ENCODE peak calls at places on chromosome 19, in ten cellular contexts. One of them, this sample, is unnamed.

GRCh38 chr19:48490980-48491792 is 20.4 kb downstream of the LMTK3 start:
- DNase-seq in spleen: peak; percentile 84
- DNase-seq in fibroblast of lung: no peak
- DNase-seq in left ventricle myocardium inferior: no peak
- DNase-seq in esophagus squamous epithelium: no peak
- DNase-seq in neural progenitor cell: peak; percentile 88
- DNase-seq in Peyer's patch: peak; percentile 76
- DNase-seq in hepatocyte: peak; percentile 79
- DNase-seq in left lung: no peak
- DNase-seq in right cardiac atrium: peak; percentile 74
- DNase-seq in this sample: no peak

GRCh38 chr19:54029930-54030490 is 33.7 kb downstream of the VSTM1 start:
- DNase-seq in spleen: peak; percentile 76
- DNase-seq in fibroblast of lung: peak; percentile 58
- DNase-seq in left ventricle myocardium inferior: peak; percentile 31
- DNase-seq in esophagus squamous epithelium: no peak
- DNase-seq in neural progenitor cell: peak; percentile 81
- DNase-seq in Peyer's patch: peak; percentile 74
- DNase-seq in hepatocyte: peak; percentile 80
- DNase-seq in left lung: peak; percentile 45
- DNase-seq in right cardiac atrium: peak; percentile 66
- DNase-seq in this sample: no peak

GRCh38 chr19:58575183-58576041 is 2.3 kb upstream of the MZF1 start:
- DNase-seq in spleen: peak; percentile 97
- DNase-seq in fibroblast of lung: peak; percentile 91
- DNase-seq in left ventricle myocardium inferior: peak; percentile 92
- DNase-seq in esophagus squamous epithelium: no peak
- DNase-seq in neural progenitor cell: peak; percentile 98
- DNase-seq in Peyer's patch: peak; percentile 94
- DNase-seq in hepatocyte: peak; percentile 97
- DNase-seq in left lung: peak; percentile 92
- DNase-seq in right cardiac atrium: peak; percentile 97
- DNase-seq in this sample: peak; percentile 75

GRCh38 chr19:13052447-13053232 is 50.0 kb downstream of the LYL1 start:
- DNase-seq in spleen: no peak
- DNase-seq in fibroblast of lung: no peak
- DNase-seq in left ventricle myocardium inferior: no peak
- DNase-seq in esophagus squamous epithelium: no peak
- DNase-seq in neural progenitor cell: no peak
- DNase-seq in Peyer's patch: no peak
- DNase-seq in hepatocyte: no peak
- DNase-seq in left lung: no peak
- DNase-seq in right cardiac atrium: peak; percentile 44
- DNase-seq in this sample: no peak

GRCh38 chr19:2446390-2446789 is 10.4 kb downstream of the LMNB2 start:
- DNase-seq in spleen: peak; percentile 83
- DNase-seq in fibroblast of lung: no peak
- DNase-seq in left ventricle myocardium inferior: no peak
- DNase-seq in esophagus squamous epithelium: no peak
- DNase-seq in neural progenitor cell: no peak
- DNase-seq in Peyer's patch: peak; percentile 56
- DNase-seq in hepatocyte: no peak
- DNase-seq in left lung: no peak
- DNase-seq in right cardiac atrium: peak; percentile 47
- DNase-seq in this sample: no peak

GRCh38 chr19:47152632-47153031 is 22.0 kb downstream of the SAE1 start:
- DNase-seq in spleen: no peak
- DNase-seq in fibroblast of lung: peak; percentile 8
- DNase-seq in left ventricle myocardium inferior: no peak
- DNase-seq in esophagus squamous epithelium: no peak
- DNase-seq in neural progenitor cell: no peak
- DNase-seq in Peyer's patch: no peak
- DNase-seq in hepatocyte: peak; percentile 48
- DNase-seq in left lung: no peak
- DNase-seq in right cardiac atrium: no peak
- DNase-seq in this sample: no peak

GRCh38 chr19:5113633-5114586 is 145.0 kb downstream of the KDM4B start:
- DNase-seq in spleen: no peak
- DNase-seq in fibroblast of lung: no peak
- DNase-seq in left ventricle myocardium inferior: peak; percentile 41
- DNase-seq in esophagus squamous epithelium: no peak
- DNase-seq in neural progenitor cell: no peak
- DNase-seq in Peyer's patch: no peak
- DNase-seq in hepatocyte: no peak
- DNase-seq in left lung: no peak
- DNase-seq in right cardiac atrium: peak; percentile 77
- DNase-seq in this sample: no peak

GRCh38 chr19:39246951-39247669 is 1.5 kb downstream of the IFNL4 start:
- DNase-seq in spleen: peak; percentile 75
- DNase-seq in fibroblast of lung: no peak
- DNase-seq in left ventricle myocardium inferior: peak; percentile 29
- DNase-seq in esophagus squamous epithelium: no peak
- DNase-seq in neural progenitor cell: peak; percentile 59
- DNase-seq in Peyer's patch: peak; percentile 47
- DNase-seq in hepatocyte: no peak
- DNase-seq in left lung: no peak
- DNase-seq in right cardiac atrium: peak; percentile 69
- DNase-seq in this sample: no peak

GRCh38 chr19:4504297-4504701 is 14.0 kb downstream of the PLIN4 start:
- DNase-seq in spleen: no peak
- DNase-seq in fibroblast of lung: no peak
- DNase-seq in left ventricle myocardium inferior: no peak
- DNase-seq in esophagus squamous epithelium: no peak
- DNase-seq in neural progenitor cell: no peak
- DNase-seq in Peyer's patch: no peak
- DNase-seq in hepatocyte: no peak
- DNase-seq in left lung: no peak
- DNase-seq in right cardiac atrium: peak; percentile 71
- DNase-seq in this sample: no peak

DNA sequence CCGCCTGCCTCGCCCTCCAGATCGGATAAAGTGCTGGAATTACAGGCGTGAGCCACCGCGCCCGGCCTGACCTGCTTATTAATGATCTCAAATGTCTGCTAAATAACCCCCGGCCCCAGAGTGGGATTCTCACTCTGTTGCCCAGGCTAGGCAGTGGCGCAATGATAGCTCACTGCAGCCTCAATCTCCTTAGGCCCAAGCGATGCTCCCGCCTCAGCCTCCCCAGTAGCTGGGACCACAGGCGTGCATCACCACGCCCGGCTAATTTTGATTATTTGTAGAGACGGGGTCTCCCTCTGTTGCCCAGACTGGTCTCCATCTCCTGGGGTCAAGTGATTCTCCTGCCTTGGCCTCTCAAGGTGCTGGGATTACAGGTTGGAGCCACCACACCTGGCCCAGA is 626 bp upstream of the ATP5F1D start:
- DNase-seq in spleen: no peak
- DNase-seq in fibroblast of lung: no peak
- DNase-seq in left ventricle myocardium inferior: no peak
- DNase-seq in esophagus squamous epithelium: no peak
- DNase-seq in neural progenitor cell: no peak
- DNase-seq in Peyer's patch: peak; percentile 57
- DNase-seq in hepatocyte: no peak
- DNase-seq in left lung: no peak
- DNase-seq in right cardiac atrium: no peak
- DNase-seq in this sample: no peak
- H3K27ac ChIP-seq in spleen: peak overlapping the region; percentile 92
- H3K27ac ChIP-seq in fibroblast of lung: peak overlapping the region; percentile 7
- H3K27ac ChIP-seq in left ventricle myocardium inferior: peak overlapping the region; percentile 100
- H3K27ac ChIP-seq in esophagus squamous epithelium: peak overlapping the region; percentile 96
- H3K27ac ChIP-seq in neural progenitor cell: no peak overlapping the region
- H3K27ac ChIP-seq in Peyer's patch: peak overlapping the region; percentile 92
- H3K27ac ChIP-seq in hepatocyte: peak overlapping the region; percentile 38
- H3K27ac ChIP-seq in left lung: peak overlapping the region; percentile 83
- H3K27ac ChIP-seq in right cardiac atrium: no peak overlapping the region
- H3K27ac ChIP-seq in this sample: peak overlapping the region; percentile 57

DNA sequence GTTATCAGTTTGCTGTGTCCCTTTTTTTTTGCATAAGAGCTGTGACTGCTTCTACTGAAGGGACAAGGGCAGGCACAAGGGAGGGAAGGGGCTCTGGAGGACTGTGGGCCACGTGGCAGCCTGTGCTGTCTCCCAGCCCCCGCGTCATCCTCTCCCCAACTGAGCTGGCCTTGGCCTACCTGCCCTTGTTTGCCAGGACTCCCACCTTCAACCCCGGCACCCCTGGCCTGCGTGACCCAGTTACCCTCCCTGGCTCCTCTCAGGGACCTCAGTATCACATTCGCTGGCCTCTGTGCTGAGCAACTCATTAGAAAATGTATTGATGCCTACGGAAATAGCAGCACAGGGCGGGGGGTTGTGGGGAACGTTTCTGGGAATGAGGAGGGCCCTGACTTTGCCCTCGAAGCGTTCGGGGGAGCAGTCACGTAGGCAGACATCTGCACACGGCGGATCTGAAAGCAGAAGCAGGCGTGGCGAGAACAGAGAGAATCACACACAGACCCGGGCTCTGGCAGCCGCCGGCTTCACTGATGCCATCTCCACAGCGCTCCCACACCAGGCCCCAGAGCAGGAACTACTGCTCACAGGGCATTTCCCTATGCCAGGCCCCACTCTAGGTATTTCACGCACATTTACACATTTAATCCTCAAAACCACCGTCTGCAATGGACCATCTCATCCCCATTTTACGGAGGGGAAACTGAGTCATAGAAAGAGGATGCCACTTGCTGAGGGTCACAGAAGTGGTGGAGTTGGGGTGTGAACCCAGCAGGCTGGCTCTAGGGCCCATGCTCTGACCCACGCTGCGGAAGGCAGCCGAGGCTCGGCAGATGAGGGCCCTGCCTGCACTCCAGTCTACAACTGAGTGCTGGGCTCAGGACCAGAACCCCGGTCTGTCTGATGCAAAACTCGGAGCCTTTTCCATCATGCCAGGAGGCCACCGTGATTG is 5.7 kb upstream of the ATF5 start:
- DNase-seq in spleen: no peak
- DNase-seq in fibroblast of lung: no peak
- DNase-seq in left ventricle myocardium inferior: no peak
- DNase-seq in esophagus squamous epithelium: no peak
- DNase-seq in neural progenitor cell: no peak
- DNase-seq in Peyer's patch: peak; percentile 62
- DNase-seq in hepatocyte: no peak
- DNase-seq in left lung: no peak
- DNase-seq in right cardiac atrium: no peak
- DNase-seq in this sample: no peak
- H3K4me3 ChIP-seq in spleen: no peak overlapping the region
- H3K4me3 ChIP-seq in fibroblast of lung: no peak overlapping the region
- H3K4me3 ChIP-seq in left ventricle myocardium inferior: no peak overlapping the region
- H3K4me3 ChIP-seq in esophagus squamous epithelium: no peak overlapping the region
- H3K4me3 ChIP-seq in neural progenitor cell: no peak overlapping the region
- H3K4me3 ChIP-seq in Peyer's patch: no peak overlapping the region
- H3K4me3 ChIP-seq in hepatocyte: no peak overlapping the region
- H3K4me3 ChIP-seq in left lung: no peak overlapping the region
- H3K4me3 ChIP-seq in right cardiac atrium: no peak overlapping the region
- H3K4me3 ChIP-seq in this sample: no peak overlapping the region

GRCh38 chr19:14165986-14166385 is 29.6 kb upstream of the ASF1B start:
- DNase-seq in spleen: no peak
- DNase-seq in fibroblast of lung: no peak
- DNase-seq in left ventricle myocardium inferior: no peak
- DNase-seq in esophagus squamous epithelium: no peak
- DNase-seq in neural progenitor cell: no peak
- DNase-seq in Peyer's patch: no peak
- DNase-seq in hepatocyte: no peak
- DNase-seq in left lung: no peak
- DNase-seq in right cardiac atrium: no peak
- DNase-seq in this sample: no peak
- H3K27ac ChIP-seq in spleen: no peak overlapping the region
- H3K27ac ChIP-seq in fibroblast of lung: no peak overlapping the region
- H3K27ac ChIP-seq in left ventricle myocardium inferior: no peak overlapping the region
- H3K27ac ChIP-seq in esophagus squamous epithelium: no peak overlapping the region
- H3K27ac ChIP-seq in neural progenitor cell: peak overlapping the region; percentile 63
- H3K27ac ChIP-seq in Peyer's patch: no peak overlapping the region
- H3K27ac ChIP-seq in hepatocyte: peak overlapping the region; percentile 73
- H3K27ac ChIP-seq in left lung: no peak overlapping the region
- H3K27ac ChIP-seq in right cardiac atrium: no peak overlapping the region
- H3K27ac ChIP-seq in this sample: no peak overlapping the region

GRCh38 chr19:55602104-55603001 is 2.3 kb downstream of the ZNF524 start:
- DNase-seq in spleen: peak; percentile 87
- DNase-seq in fibroblast of lung: no peak
- DNase-seq in left ventricle myocardium inferior: no peak
- DNase-seq in esophagus squamous epithelium: no peak
- DNase-seq in neural progenitor cell: no peak
- DNase-seq in Peyer's patch: no peak
- DNase-seq in hepatocyte: no peak
- DNase-seq in left lung: no peak
- DNase-seq in right cardiac atrium: no peak
- DNase-seq in this sample: no peak

GRCh38 chr19:55603115-55603514 is 2.3 kb upstream of the ZNF865 start:
- DNase-seq in spleen: peak; percentile 77
- DNase-seq in fibroblast of lung: no peak
- DNase-seq in left ventricle myocardium inferior: no peak
- DNase-seq in esophagus squamous epithelium: no peak
- DNase-seq in neural progenitor cell: no peak
- DNase-seq in Peyer's patch: no peak
- DNase-seq in hepatocyte: no peak
- DNase-seq in left lung: no peak
- DNase-seq in right cardiac atrium: no peak
- DNase-seq in this sample: no peak

GRCh38 chr19:55605207-55605636 is 225 bp upstream of the ZNF865 start:
- DNase-seq in spleen: peak; percentile 99
- DNase-seq in fibroblast of lung: peak; percentile 97
- DNase-seq in left ventricle myocardium inferior: peak; percentile 97
- DNase-seq in esophagus squamous epithelium: peak; percentile 81
- DNase-seq in neural progenitor cell: peak; percentile 99
- DNase-seq in Peyer's patch: peak; percentile 99
- DNase-seq in hepatocyte: peak; percentile 99
- DNase-seq in left lung: peak; percentile 98
- DNase-seq in right cardiac atrium: peak; percentile 99
- DNase-seq in this sample: peak; percentile 94

GRCh38 chr19:55605637-55606470 is at the start of gene ZNF865:
- DNase-seq in spleen: peak; percentile 89
- DNase-seq in fibroblast of lung: peak; percentile 84
- DNase-seq in left ventricle myocardium inferior: peak; percentile 72
- DNase-seq in esophagus squamous epithelium: no peak
- DNase-seq in neural progenitor cell: peak; percentile 92
- DNase-seq in Peyer's patch: peak; percentile 88
- DNase-seq in hepatocyte: peak; percentile 94
- DNase-seq in left lung: peak; percentile 78
- DNase-seq in right cardiac atrium: peak; percentile 84
- DNase-seq in this sample: peak; percentile 67

DNA sequence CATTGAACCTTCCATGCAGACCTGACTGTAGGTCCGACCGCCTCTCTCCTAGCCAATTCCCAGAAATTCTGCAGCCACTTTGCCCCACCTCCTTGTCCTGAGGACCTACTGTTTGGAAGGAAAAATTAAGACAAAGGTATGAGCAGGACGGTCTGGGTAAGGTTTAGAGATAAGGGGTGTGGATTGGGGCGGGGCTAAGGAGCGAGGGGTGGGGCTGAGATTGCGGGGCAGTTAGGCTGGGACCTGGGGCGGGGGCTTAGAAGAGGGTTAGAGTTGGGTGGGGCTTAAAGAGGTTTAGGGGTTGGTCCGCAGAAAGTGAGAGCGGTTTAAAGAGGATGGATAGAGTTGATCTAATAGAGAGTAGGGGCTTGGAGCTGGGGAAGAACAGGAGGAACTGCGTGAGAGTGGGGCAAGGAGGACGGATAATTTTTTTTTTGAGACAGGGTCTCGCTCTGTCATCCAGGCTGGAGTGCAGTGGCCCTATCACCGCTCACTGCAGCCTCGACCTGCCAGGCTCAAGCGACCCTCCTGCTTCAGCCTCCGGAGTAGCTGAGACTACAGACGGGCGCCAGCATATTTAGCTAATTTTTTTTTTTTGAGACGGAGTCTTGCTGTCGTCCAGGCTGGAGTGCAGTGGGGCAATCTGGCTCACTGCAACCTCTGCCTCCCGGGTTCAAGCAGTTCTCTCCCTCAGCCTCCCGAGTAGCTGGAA is 1.7 kb upstream of the ZNF865 start:
- DNase-seq in spleen: no peak
- DNase-seq in fibroblast of lung: no peak
- DNase-seq in left ventricle myocardium inferior: no peak
- DNase-seq in esophagus squamous epithelium: no peak
- DNase-seq in neural progenitor cell: no peak
- DNase-seq in Peyer's patch: no peak
- DNase-seq in hepatocyte: no peak
- DNase-seq in left lung: no peak
- DNase-seq in right cardiac atrium: no peak
- DNase-seq in this sample: no peak
- H3K4me3 ChIP-seq in spleen: no peak overlapping the region
- H3K4me3 ChIP-seq in fibroblast of lung: no peak overlapping the region
- H3K4me3 ChIP-seq in left ventricle myocardium inferior: peak overlapping the region; percentile 89
- H3K4me3 ChIP-seq in esophagus squamous epithelium: no peak overlapping the region
- H3K4me3 ChIP-seq in neural progenitor cell: no peak overlapping the region
- H3K4me3 ChIP-seq in Peyer's patch: no peak overlapping the region
- H3K4me3 ChIP-seq in hepatocyte: no peak overlapping the region
- H3K4me3 ChIP-seq in left lung: peak overlapping the region; percentile 74
- H3K4me3 ChIP-seq in right cardiac atrium: no peak overlapping the region
- H3K4me3 ChIP-seq in this sample: no peak overlapping the region

This sample was measured in AG04450.